ENCODE peak calls at places on chromosomes 1 and 21, in five cellular contexts. B is adrenal gland, O is iPS-NIHi11, W is ELF-1, J is sciatic nerve. A is an unnamed sample.

GRCh38 chr1:212514056-212514614 is 81.4 kb downstream of the NENF start:
- DNase-seq in O (peak), W (peak), J (peak), B (peak), A (peak)

GRCh38 chr1:220370041-220370700 is 97.9 kb upstream of the RAB3GAP2 start:
- DNase-seq in B (no peak), O (peak), J (no peak), W (peak), A (no peak)

GRCh38 chr1:109269212-109269980 is 13.5 kb downstream of the PSRC1 start:
- DNase-seq in O (no peak), J (no peak), W (no peak), B (peak), A (no peak)

GRCh38 chr1:198462365-198463025 is 78.0 kb downstream of the ATP6V1G3 start:
- DNase-seq in O (no peak), B (no peak), W (no peak), J (no peak), A (no peak)

GRCh38 chr1:245220381-245220985 is 65.7 kb downstream of the KIF26B start:
- DNase-seq in B (no peak), O (no peak), W (no peak), J (no peak), A (no peak)

GRCh38 chr21:16573581-16573980 is 843.8 kb downstream of the USP25 start:
- DNase-seq in B (no peak), O (no peak), J (no peak), W (no peak), A (no peak)

GRCh38 chr1:43008425-43009108 is 49.9 kb upstream of the SLC2A1 start:
- DNase-seq in W (peak), J (peak), O (peak), B (peak), A (no peak)

GRCh38 chr1:53135735-53136114 is 6.7 kb downstream of the SLC1A7 start:
- DNase-seq in J (peak), O (no peak), B (no peak), W (no peak), A (no peak)

GRCh38 chr1:67850151-67850551 is 16.9 kb upstream of the GNG12 start:
- DNase-seq in B (no peak), J (no peak), O (peak), W (peak), A (no peak)

GRCh38 chr1:181712636-181713238 is 229.4 kb downstream of the CACNA1E start:
- DNase-seq in O (no peak), J (no peak), B (no peak), W (no peak), A (no peak)

GRCh38 chr1:71400050-71400449 is 319.2 kb upstream of the ZRANB2 start:
- DNase-seq in B (no peak), O (no peak), W (no peak), J (no peak), A (no peak)

GRCh38 chr1:201914456-201915235 is 25.9 kb downstream of the SHISA4 start:
- DNase-seq in W (no peak), O (no peak), J (peak), B (no peak), A (no peak)